ENCODE peak calls at places on chromosomes 4 and X, in eight cellular contexts. One of them, this sample, is unnamed.

GRCh38 chrX:37371578-37371981 is 22.4 kb downstream of the PRRG1 start:
- DNase-seq in Kasumi-1: no peak
- DNase-seq in pancreas: no peak
- DNase-seq in fibroblast of lung: peak
- DNase-seq in DMS79: no peak
- DNase-seq in SHP77: no peak
- DNase-seq in islet precursor cell: no peak
- DNase-seq in GM10248: no peak
- DNase-seq in this sample: peak

GRCh38 chrX:87517571-87518141 is at the start of gene KLHL4:
- DNase-seq in Kasumi-1: peak
- DNase-seq in pancreas: no peak
- DNase-seq in fibroblast of lung: peak
- DNase-seq in DMS79: no peak
- DNase-seq in SHP77: peak
- DNase-seq in islet precursor cell: peak
- DNase-seq in GM10248: no peak
- DNase-seq in this sample: no peak

GRCh38 chr4:156934259-156934635 is 37.4 kb downstream of the PDGFC start:
- DNase-seq in Kasumi-1: no peak
- DNase-seq in pancreas: no peak
- DNase-seq in fibroblast of lung: no peak
- DNase-seq in DMS79: no peak
- DNase-seq in SHP77: no peak
- DNase-seq in islet precursor cell: no peak
- DNase-seq in GM10248: no peak
- DNase-seq in this sample: no peak

GRCh38 chrX:22760513-22761057 is 239.2 kb upstream of the DDX53 start:
- DNase-seq in Kasumi-1: no peak
- DNase-seq in pancreas: no peak
- DNase-seq in fibroblast of lung: no peak
- DNase-seq in DMS79: no peak
- DNase-seq in SHP77: no peak
- DNase-seq in islet precursor cell: no peak
- DNase-seq in GM10248: no peak
- DNase-seq in this sample: no peak

GRCh38 chr4:30950737-30951136 is 230.6 kb downstream of the PCDH7 start:
- DNase-seq in Kasumi-1: no peak
- DNase-seq in pancreas: no peak
- DNase-seq in fibroblast of lung: no peak
- DNase-seq in DMS79: no peak
- DNase-seq in SHP77: no peak
- DNase-seq in islet precursor cell: peak
- DNase-seq in GM10248: no peak
- DNase-seq in this sample: peak

GRCh38 chrX:63747331-63747730 is 37.7 kb downstream of the ARHGEF9 start:
- DNase-seq in Kasumi-1: no peak
- DNase-seq in pancreas: no peak
- DNase-seq in fibroblast of lung: peak
- DNase-seq in DMS79: no peak
- DNase-seq in SHP77: no peak
- DNase-seq in islet precursor cell: no peak
- DNase-seq in GM10248: no peak
- DNase-seq in this sample: peak

GRCh38 chr4:3115637-3116300 is 41.3 kb downstream of the HTT start:
- DNase-seq in Kasumi-1: no peak
- DNase-seq in pancreas: no peak
- DNase-seq in fibroblast of lung: peak
- DNase-seq in DMS79: no peak
- DNase-seq in SHP77: no peak
- DNase-seq in islet precursor cell: no peak
- DNase-seq in GM10248: no peak
- DNase-seq in this sample: peak

GRCh38 chr4:67288964-67289363 is 256.3 kb downstream of the CENPC start:
- DNase-seq in Kasumi-1: peak
- DNase-seq in pancreas: no peak
- DNase-seq in fibroblast of lung: peak
- DNase-seq in DMS79: no peak
- DNase-seq in SHP77: peak
- DNase-seq in islet precursor cell: peak
- DNase-seq in GM10248: peak
- DNase-seq in this sample: no peak

GRCh38 chr4:8328866-8329559 is 59.5 kb downstream of the HTRA3 start:
- DNase-seq in Kasumi-1: no peak
- DNase-seq in pancreas: no peak
- DNase-seq in fibroblast of lung: no peak
- DNase-seq in DMS79: no peak
- DNase-seq in SHP77: no peak
- DNase-seq in islet precursor cell: no peak
- DNase-seq in GM10248: no peak
- DNase-seq in this sample: no peak

GRCh38 chr4:182093431-182093831 is 149.8 kb upstream of the TENM3 start:
- DNase-seq in Kasumi-1: peak
- DNase-seq in pancreas: no peak
- DNase-seq in fibroblast of lung: peak
- DNase-seq in DMS79: no peak
- DNase-seq in SHP77: no peak
- DNase-seq in islet precursor cell: peak
- DNase-seq in GM10248: no peak
- DNase-seq in this sample: no peak

GRCh38 chr4:78220283-78220682 is 163.2 kb downstream of the FRAS1 start:
- DNase-seq in Kasumi-1: no peak
- DNase-seq in pancreas: no peak
- DNase-seq in fibroblast of lung: no peak
- DNase-seq in DMS79: no peak
- DNase-seq in SHP77: no peak
- DNase-seq in islet precursor cell: no peak
- DNase-seq in GM10248: no peak
- DNase-seq in this sample: no peak

GRCh38 chr4:113740857-113741379 is 20.6 kb downstream of the CAMK2D start:
- DNase-seq in Kasumi-1: no peak
- DNase-seq in pancreas: no peak
- DNase-seq in fibroblast of lung: no peak
- DNase-seq in DMS79: no peak
- DNase-seq in SHP77: no peak
- DNase-seq in islet precursor cell: no peak
- DNase-seq in GM10248: no peak
- DNase-seq in this sample: no peak

GRCh38 chr4:127045872-127046271 is 586.9 kb upstream of the INTU start:
- DNase-seq in Kasumi-1: no peak
- DNase-seq in pancreas: no peak
- DNase-seq in fibroblast of lung: no peak
- DNase-seq in DMS79: no peak
- DNase-seq in SHP77: no peak
- DNase-seq in islet precursor cell: no peak
- DNase-seq in GM10248: no peak
- DNase-seq in this sample: peak

GRCh38 chrX:9612146-9612505 is 147.3 kb downstream of the TBL1X start:
- DNase-seq in Kasumi-1: no peak
- DNase-seq in pancreas: no peak
- DNase-seq in fibroblast of lung: no peak
- DNase-seq in DMS79: no peak
- DNase-seq in SHP77: no peak
- DNase-seq in islet precursor cell: no peak
- DNase-seq in GM10248: no peak
- DNase-seq in this sample: no peak

GRCh38 chr4:157564771-157565170 is 344.2 kb downstream of the GRIA2 start:
- DNase-seq in Kasumi-1: no peak
- DNase-seq in pancreas: no peak
- DNase-seq in fibroblast of lung: no peak
- DNase-seq in DMS79: no peak
- DNase-seq in SHP77: no peak
- DNase-seq in islet precursor cell: no peak
- DNase-seq in GM10248: no peak
- DNase-seq in this sample: no peak

GRCh38 chrX:11789809-11790208 is 31.8 kb downstream of the MSL3 start:
- DNase-seq in Kasumi-1: no peak
- DNase-seq in pancreas: no peak
- DNase-seq in fibroblast of lung: no peak
- DNase-seq in DMS79: no peak
- DNase-seq in SHP77: no peak
- DNase-seq in islet precursor cell: no peak
- DNase-seq in GM10248: no peak
- DNase-seq in this sample: no peak

GRCh38 chr4:73693816-73694215 is 46.6 kb upstream of the CXCL8 start:
- DNase-seq in Kasumi-1: no peak
- DNase-seq in pancreas: no peak
- DNase-seq in fibroblast of lung: no peak
- DNase-seq in DMS79: no peak
- DNase-seq in SHP77: no peak
- DNase-seq in islet precursor cell: no peak
- DNase-seq in GM10248: no peak
- DNase-seq in this sample: no peak

GRCh38 chr4:20464381-20464780 is 212.7 kb downstream of the SLIT2 start:
- DNase-seq in Kasumi-1: no peak
- DNase-seq in pancreas: no peak
- DNase-seq in fibroblast of lung: peak
- DNase-seq in DMS79: no peak
- DNase-seq in SHP77: no peak
- DNase-seq in islet precursor cell: no peak
- DNase-seq in GM10248: no peak
- DNase-seq in this sample: peak

GRCh38 chrX:11395859-11396258 is 102.6 kb downstream of the AMELX start:
- DNase-seq in Kasumi-1: no peak
- DNase-seq in pancreas: no peak
- DNase-seq in fibroblast of lung: no peak
- DNase-seq in DMS79: no peak
- DNase-seq in SHP77: no peak
- DNase-seq in islet precursor cell: no peak
- DNase-seq in GM10248: no peak
- DNase-seq in this sample: no peak

GRCh38 chrX:107398115-107398514 is 51.3 kb upstream of the FRMPD3 start:
- DNase-seq in Kasumi-1: no peak
- DNase-seq in pancreas: no peak
- DNase-seq in fibroblast of lung: no peak
- DNase-seq in DMS79: no peak
- DNase-seq in SHP77: no peak
- DNase-seq in islet precursor cell: no peak
- DNase-seq in GM10248: peak
- DNase-seq in this sample: no peak

This sample was measured in foreskin fibroblast.